ENCODE peak calls at places on chromosome 21, in eight cellular contexts. One of them, this sample, is unnamed.

GRCh38 chr21:42525228-42525604 is 11.6 kb downstream of the SLC37A1 start:
- DNase-seq in endodermal cell: no peak
- DNase-seq in choroid plexus epithelial cell: peak
- DNase-seq in GM12865: peak
- DNase-seq in CD8-positive, alpha-beta T cell: no peak
- DNase-seq in A549: no peak
- DNase-seq in Peyer's patch: no peak
- DNase-seq in heart right ventricle: no peak
- DNase-seq in this sample: peak

GRCh38 chr21:41506526-41507520 is 1.1 kb downstream of the TMPRSS2 start:
- DNase-seq in endodermal cell: peak
- DNase-seq in choroid plexus epithelial cell: no peak
- DNase-seq in GM12865: no peak
- DNase-seq in CD8-positive, alpha-beta T cell: no peak
- DNase-seq in A549: peak
- DNase-seq in Peyer's patch: peak
- DNase-seq in heart right ventricle: no peak
- DNase-seq in this sample: no peak

GRCh38 chr21:25186278-25186677 is 421.0 kb downstream of the MRPL39 start:
- DNase-seq in endodermal cell: no peak
- DNase-seq in choroid plexus epithelial cell: no peak
- DNase-seq in GM12865: peak
- DNase-seq in CD8-positive, alpha-beta T cell: no peak
- DNase-seq in A549: no peak
- DNase-seq in Peyer's patch: no peak
- DNase-seq in heart right ventricle: no peak
- DNase-seq in this sample: no peak

GRCh38 chr21:40349591-40349990 is 482.4 kb downstream of the PCP4 start:
- DNase-seq in endodermal cell: no peak
- DNase-seq in choroid plexus epithelial cell: no peak
- DNase-seq in GM12865: no peak
- DNase-seq in CD8-positive, alpha-beta T cell: no peak
- DNase-seq in A549: no peak
- DNase-seq in Peyer's patch: no peak
- DNase-seq in heart right ventricle: no peak
- DNase-seq in this sample: no peak

GRCh38 chr21:46660505-46660904 is 25.0 kb downstream of the PRMT2 start:
- DNase-seq in endodermal cell: no peak
- DNase-seq in choroid plexus epithelial cell: no peak
- DNase-seq in GM12865: no peak
- DNase-seq in CD8-positive, alpha-beta T cell: peak
- DNase-seq in A549: no peak
- DNase-seq in Peyer's patch: no peak
- DNase-seq in heart right ventricle: no peak
- DNase-seq in this sample: no peak

GRCh38 chr21:31777857-31778256 is 45.9 kb upstream of the SCAF4 start:
- DNase-seq in endodermal cell: no peak
- DNase-seq in choroid plexus epithelial cell: no peak
- DNase-seq in GM12865: no peak
- DNase-seq in CD8-positive, alpha-beta T cell: no peak
- DNase-seq in A549: no peak
- DNase-seq in Peyer's patch: no peak
- DNase-seq in heart right ventricle: no peak
- DNase-seq in this sample: no peak

GRCh38 chr21:46119565-46120271 is 21.8 kb downstream of the COL6A2 start:
- DNase-seq in endodermal cell: peak
- DNase-seq in choroid plexus epithelial cell: no peak
- DNase-seq in GM12865: no peak
- DNase-seq in CD8-positive, alpha-beta T cell: no peak
- DNase-seq in A549: no peak
- DNase-seq in Peyer's patch: peak
- DNase-seq in heart right ventricle: peak
- DNase-seq in this sample: no peak

GRCh38 chr21:36909901-36910561 is 56.4 kb downstream of the HLCS start:
- DNase-seq in endodermal cell: no peak
- DNase-seq in choroid plexus epithelial cell: peak
- DNase-seq in GM12865: peak
- DNase-seq in CD8-positive, alpha-beta T cell: no peak
- DNase-seq in A549: peak
- DNase-seq in Peyer's patch: no peak
- DNase-seq in heart right ventricle: no peak
- DNase-seq in this sample: peak

GRCh38 chr21:35651166-35651565 is 409.2 kb downstream of the SETD4 start:
- DNase-seq in endodermal cell: no peak
- DNase-seq in choroid plexus epithelial cell: no peak
- DNase-seq in GM12865: no peak
- DNase-seq in CD8-positive, alpha-beta T cell: no peak
- DNase-seq in A549: no peak
- DNase-seq in Peyer's patch: no peak
- DNase-seq in heart right ventricle: no peak
- DNase-seq in this sample: no peak

GRCh38 chr21:35652196-35652595 is 408.1 kb downstream of the SETD4 start:
- DNase-seq in endodermal cell: no peak
- DNase-seq in choroid plexus epithelial cell: no peak
- DNase-seq in GM12865: no peak
- DNase-seq in CD8-positive, alpha-beta T cell: no peak
- DNase-seq in A549: no peak
- DNase-seq in Peyer's patch: no peak
- DNase-seq in heart right ventricle: no peak
- DNase-seq in this sample: no peak

GRCh38 chr21:35649186-35649585 is 411.1 kb downstream of the SETD4 start:
- DNase-seq in endodermal cell: peak
- DNase-seq in choroid plexus epithelial cell: peak
- DNase-seq in GM12865: no peak
- DNase-seq in CD8-positive, alpha-beta T cell: no peak
- DNase-seq in A549: no peak
- DNase-seq in Peyer's patch: no peak
- DNase-seq in heart right ventricle: no peak
- DNase-seq in this sample: peak

GRCh38 chr21:35648512-35648911 is 411.8 kb downstream of the SETD4 start:
- DNase-seq in endodermal cell: no peak
- DNase-seq in choroid plexus epithelial cell: no peak
- DNase-seq in GM12865: peak
- DNase-seq in CD8-positive, alpha-beta T cell: no peak
- DNase-seq in A549: no peak
- DNase-seq in Peyer's patch: no peak
- DNase-seq in heart right ventricle: no peak
- DNase-seq in this sample: no peak

GRCh38 chr21:35652872-35653271 is 407.5 kb downstream of the SETD4 start:
- DNase-seq in endodermal cell: no peak
- DNase-seq in choroid plexus epithelial cell: no peak
- DNase-seq in GM12865: no peak
- DNase-seq in CD8-positive, alpha-beta T cell: no peak
- DNase-seq in A549: no peak
- DNase-seq in Peyer's patch: no peak
- DNase-seq in heart right ventricle: no peak
- DNase-seq in this sample: no peak
- TF ChIP-seq CTCF in endodermal cell: no peak
- TF ChIP-seq CTCF in choroid plexus epithelial cell: no peak
- TF ChIP-seq CTCF in GM12865: no peak
- TF ChIP-seq CTCF in CD8-positive, alpha-beta T cell: no peak
- TF ChIP-seq CTCF in A549: no peak
- TF ChIP-seq CTCF in Peyer's patch: no peak
- TF ChIP-seq CTCF in heart right ventricle: no peak
- TF ChIP-seq CTCF in this sample: no peak

GRCh38 chr21:26572668-26573381 is at the start of gene CYYR1:
- DNase-seq in endodermal cell: peak
- DNase-seq in choroid plexus epithelial cell: peak
- DNase-seq in GM12865: no peak
- DNase-seq in CD8-positive, alpha-beta T cell: no peak
- DNase-seq in A549: no peak
- DNase-seq in Peyer's patch: peak
- DNase-seq in heart right ventricle: peak
- DNase-seq in this sample: no peak
- H3K4me3 ChIP-seq in endodermal cell: peak
- H3K4me3 ChIP-seq in choroid plexus epithelial cell: peak
- H3K4me3 ChIP-seq in GM12865: no peak
- H3K4me3 ChIP-seq in CD8-positive, alpha-beta T cell: no peak
- H3K4me3 ChIP-seq in A549: no peak
- H3K4me3 ChIP-seq in Peyer's patch: peak
- H3K4me3 ChIP-seq in heart right ventricle: peak
- H3K4me3 ChIP-seq in this sample: peak

GRCh38 chr21:22573834-22574233 is 1575.6 kb downstream of the NCAM2 start:
- DNase-seq in endodermal cell: no peak
- DNase-seq in choroid plexus epithelial cell: no peak
- DNase-seq in GM12865: no peak
- DNase-seq in CD8-positive, alpha-beta T cell: no peak
- DNase-seq in A549: no peak
- DNase-seq in Peyer's patch: no peak
- DNase-seq in heart right ventricle: no peak
- DNase-seq in this sample: no peak

GRCh38 chr21:22575165-22575584 is 1577.0 kb downstream of the NCAM2 start:
- DNase-seq in endodermal cell: peak
- DNase-seq in choroid plexus epithelial cell: peak
- DNase-seq in GM12865: no peak
- DNase-seq in CD8-positive, alpha-beta T cell: no peak
- DNase-seq in A549: no peak
- DNase-seq in Peyer's patch: no peak
- DNase-seq in heart right ventricle: no peak
- DNase-seq in this sample: peak
- TF ChIP-seq CTCF in endodermal cell: peak
- TF ChIP-seq CTCF in choroid plexus epithelial cell: peak
- TF ChIP-seq CTCF in GM12865: no peak
- TF ChIP-seq CTCF in CD8-positive, alpha-beta T cell: no peak
- TF ChIP-seq CTCF in A549: no peak
- TF ChIP-seq CTCF in Peyer's patch: no peak
- TF ChIP-seq CTCF in heart right ventricle: peak
- TF ChIP-seq CTCF in this sample: peak

GRCh38 chr21:44969066-44969649 is 29.3 kb downstream of the SLX9 start:
- DNase-seq in endodermal cell: no peak
- DNase-seq in choroid plexus epithelial cell: no peak
- DNase-seq in GM12865: no peak
- DNase-seq in CD8-positive, alpha-beta T cell: no peak
- DNase-seq in A549: no peak
- DNase-seq in Peyer's patch: no peak
- DNase-seq in heart right ventricle: no peak
- DNase-seq in this sample: no peak
- H3K4me3 ChIP-seq in endodermal cell: no peak
- H3K4me3 ChIP-seq in choroid plexus epithelial cell: no peak
- H3K4me3 ChIP-seq in GM12865: no peak
- H3K4me3 ChIP-seq in CD8-positive, alpha-beta T cell: no peak
- H3K4me3 ChIP-seq in A549: no peak
- H3K4me3 ChIP-seq in Peyer's patch: no peak
- H3K4me3 ChIP-seq in heart right ventricle: no peak
- H3K4me3 ChIP-seq in this sample: no peak

DNA sequence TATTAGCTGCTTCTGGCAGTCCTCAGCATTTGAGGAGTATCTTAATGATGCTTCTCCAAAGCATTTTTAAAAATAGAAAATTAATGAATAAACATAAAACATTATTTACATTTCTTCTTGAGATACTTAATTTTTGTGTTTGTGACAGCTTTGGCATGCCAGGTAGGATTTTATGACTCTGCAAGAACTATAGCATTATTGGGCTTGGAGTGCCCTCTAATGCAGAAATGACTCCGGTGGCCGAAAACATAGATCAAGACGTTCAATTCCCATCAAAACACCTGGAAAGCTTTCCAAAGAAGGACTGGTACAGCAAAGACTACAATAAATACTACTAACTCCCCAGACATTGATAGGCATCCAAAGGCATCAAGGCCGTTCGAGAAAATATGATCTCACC is 366.4 kb upstream of the CXADR start:
- DNase-seq in endodermal cell: no peak
- DNase-seq in choroid plexus epithelial cell: no peak
- DNase-seq in GM12865: no peak
- DNase-seq in CD8-positive, alpha-beta T cell: no peak
- DNase-seq in A549: no peak
- DNase-seq in Peyer's patch: no peak
- DNase-seq in heart right ventricle: no peak
- DNase-seq in this sample: no peak
- TF ChIP-seq CTCF in endodermal cell: peak
- TF ChIP-seq CTCF in choroid plexus epithelial cell: no peak
- TF ChIP-seq CTCF in GM12865: no peak
- TF ChIP-seq CTCF in CD8-positive, alpha-beta T cell: no peak
- TF ChIP-seq CTCF in A549: peak
- TF ChIP-seq CTCF in Peyer's patch: no peak
- TF ChIP-seq CTCF in heart right ventricle: no peak
- TF ChIP-seq CTCF in this sample: no peak

GRCh38 chr21:29017639-29018237 is 1.4 kb downstream of the RWDD2B start:
- DNase-seq in endodermal cell: no peak
- DNase-seq in choroid plexus epithelial cell: no peak
- DNase-seq in GM12865: peak
- DNase-seq in CD8-positive, alpha-beta T cell: no peak
- DNase-seq in A549: no peak
- DNase-seq in Peyer's patch: no peak
- DNase-seq in heart right ventricle: no peak
- DNase-seq in this sample: no peak
- H3K4me3 ChIP-seq in endodermal cell: peak
- H3K4me3 ChIP-seq in choroid plexus epithelial cell: peak
- H3K4me3 ChIP-seq in GM12865: peak
- H3K4me3 ChIP-seq in CD8-positive, alpha-beta T cell: peak
- H3K4me3 ChIP-seq in A549: peak
- H3K4me3 ChIP-seq in Peyer's patch: peak
- H3K4me3 ChIP-seq in heart right ventricle: peak
- H3K4me3 ChIP-seq in this sample: peak

DNA sequence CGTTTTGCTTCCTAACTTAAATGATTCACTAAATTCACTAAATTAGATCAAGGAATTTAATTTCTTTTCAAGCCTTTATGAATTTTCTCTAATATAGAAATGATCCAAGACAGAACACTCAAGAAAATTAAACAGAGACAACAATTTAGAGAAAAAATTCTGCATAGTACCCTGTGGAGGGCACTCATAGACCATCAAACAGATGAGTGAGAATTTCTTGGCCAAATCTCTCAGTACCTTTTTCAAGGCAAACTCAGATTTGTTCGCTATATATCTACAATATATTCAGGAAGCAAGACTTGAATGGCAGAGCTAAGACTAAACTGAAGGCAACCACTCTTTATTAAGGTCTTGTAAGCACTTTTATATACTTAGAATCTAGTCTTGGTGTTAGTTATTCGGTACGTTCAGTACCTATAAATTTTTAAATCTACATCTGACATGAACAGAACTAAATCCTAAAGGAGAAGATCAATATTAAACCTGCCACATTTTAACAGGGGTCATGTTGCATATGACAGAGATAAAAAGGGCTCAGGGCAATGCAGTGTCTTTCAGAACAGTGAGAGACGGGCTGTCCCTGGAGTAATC is 118.7 kb upstream of the TMPRSS15 start:
- DNase-seq in endodermal cell: no peak
- DNase-seq in choroid plexus epithelial cell: peak
- DNase-seq in GM12865: no peak
- DNase-seq in CD8-positive, alpha-beta T cell: no peak
- DNase-seq in A549: no peak
- DNase-seq in Peyer's patch: no peak
- DNase-seq in heart right ventricle: no peak
- DNase-seq in this sample: peak
- TF ChIP-seq CTCF in endodermal cell: peak
- TF ChIP-seq CTCF in choroid plexus epithelial cell: peak
- TF ChIP-seq CTCF in GM12865: no peak
- TF ChIP-seq CTCF in CD8-positive, alpha-beta T cell: no peak
- TF ChIP-seq CTCF in A549: no peak
- TF ChIP-seq CTCF in Peyer's patch: peak
- TF ChIP-seq CTCF in heart right ventricle: peak
- TF ChIP-seq CTCF in this sample: no peak

GRCh38 chr21:38376693-38377092 is 119.9 kb downstream of the KCNJ15 start:
- DNase-seq in endodermal cell: no peak
- DNase-seq in choroid plexus epithelial cell: no peak
- DNase-seq in GM12865: no peak
- DNase-seq in CD8-positive, alpha-beta T cell: no peak
- DNase-seq in A549: no peak
- DNase-seq in Peyer's patch: no peak
- DNase-seq in heart right ventricle: no peak
- DNase-seq in this sample: no peak
- H3K4me3 ChIP-seq in endodermal cell: no peak
- H3K4me3 ChIP-seq in choroid plexus epithelial cell: no peak
- H3K4me3 ChIP-seq in GM12865: no peak
- H3K4me3 ChIP-seq in CD8-positive, alpha-beta T cell: no peak
- H3K4me3 ChIP-seq in A549: no peak
- H3K4me3 ChIP-seq in Peyer's patch: no peak
- H3K4me3 ChIP-seq in heart right ventricle: peak
- H3K4me3 ChIP-seq in this sample: no peak

This sample was measured in fibroblast of pulmonary artery.